ENCODE peak calls at places on chromosomes 1 and 21, in eight cellular contexts. G is stomach, K is heart left ventricle, Z is body of pancreas, J is adrenal gland, O is IMR-90, D is HCT116, F is right lobe of liver. V is an unnamed sample. For H3K36me3, the result is how much of the 10 kb centered on the place peaks cover.

GRCh38 chr1:198892065-198892464 is 253.2 kb downstream of the PTPRC start:
- DNase-seq in G (no peak), K (no peak), Z (no peak), J (no peak), O (peak), D (no peak), F (no peak), V (no peak)

GRCh38 chr1:5610432-5610831 is 381.8 kb downstream of the NPHP4 start:
- DNase-seq in G (no peak), K (no peak), Z (no peak), J (no peak), O (no peak), D (no peak), F (no peak), V (no peak)

GRCh38 chr1:180173952-180174351 is 19.3 kb downstream of the QSOX1 start:
- DNase-seq in G (peak), K (peak), Z (peak), J (peak), O (peak), D (no peak), F (no peak), V (peak)

GRCh38 chr1:238468068-238468467 is 577.3 kb upstream of the ZP4 start:
- DNase-seq in G (no peak), K (no peak), Z (no peak), J (no peak), O (peak), D (no peak), F (no peak), V (no peak)

GRCh38 chr1:232142403-232143314 is 487.3 kb downstream of the SIPA1L2 start:
- DNase-seq in G (no peak), K (peak), Z (no peak), J (peak), O (peak), D (no peak), F (no peak), V (peak)

GRCh38 chr1:41608242-41608641 is 123.8 kb upstream of the EDN2 start:
- DNase-seq in G (no peak), K (peak), Z (no peak), J (no peak), O (peak), D (no peak), F (no peak), V (no peak)

GRCh38 chr1:205600085-205600484 is 31.7 kb downstream of the ELK4 start:
- DNase-seq in G (no peak), K (no peak), Z (no peak), J (no peak), O (peak), D (no peak), F (no peak), V (no peak)

GRCh38 chr1:153538315-153538821 is 2.4 kb downstream of the S100A5 start:
- DNase-seq in G (peak), K (no peak), Z (peak), J (no peak), O (peak), D (no peak), F (no peak), V (no peak)

GRCh38 chr1:228176461-228177182 is 11.0 kb downstream of the IBA57 start:
- DNase-seq in G (no peak), K (peak), Z (no peak), J (no peak), O (no peak), D (no peak), F (no peak), V (no peak)

GRCh38 chr1:27868932-27869718 is 3.2 kb upstream of the THEMIS2 start:
- DNase-seq in G (no peak), K (peak), Z (peak), J (peak), O (no peak), D (no peak), F (no peak), V (no peak)

GRCh38 chr1:26025517-26025916 is 3.9 kb downstream of the EXTL1 start:
- DNase-seq in G (no peak), K (no peak), Z (no peak), J (no peak), O (no peak), D (no peak), F (no peak), V (no peak)

GRCh38 chr1:145859491-145860159 is 744 bp upstream of the PIAS3 start:
- DNase-seq in G (peak), K (peak), Z (peak), J (peak), O (peak), D (peak), F (peak), V (peak)

GRCh38 chr1:145857170-145857569 is 1.7 kb downstream of the PIAS3 start:
- DNase-seq in G (no peak), K (no peak), Z (no peak), J (no peak), O (no peak), D (no peak), F (no peak), V (no peak)

GRCh38 chr1:145858238-145858936 is 494 bp downstream of the PIAS3 start:
- DNase-seq in G (peak), K (peak), Z (peak), J (peak), O (peak), D (no peak), F (peak), V (peak)

GRCh38 chr1:145858937-145859490 is at the start of gene PIAS3:
- DNase-seq in G (peak), K (peak), Z (peak), J (peak), O (peak), D (peak), F (peak), V (peak)

DNA sequence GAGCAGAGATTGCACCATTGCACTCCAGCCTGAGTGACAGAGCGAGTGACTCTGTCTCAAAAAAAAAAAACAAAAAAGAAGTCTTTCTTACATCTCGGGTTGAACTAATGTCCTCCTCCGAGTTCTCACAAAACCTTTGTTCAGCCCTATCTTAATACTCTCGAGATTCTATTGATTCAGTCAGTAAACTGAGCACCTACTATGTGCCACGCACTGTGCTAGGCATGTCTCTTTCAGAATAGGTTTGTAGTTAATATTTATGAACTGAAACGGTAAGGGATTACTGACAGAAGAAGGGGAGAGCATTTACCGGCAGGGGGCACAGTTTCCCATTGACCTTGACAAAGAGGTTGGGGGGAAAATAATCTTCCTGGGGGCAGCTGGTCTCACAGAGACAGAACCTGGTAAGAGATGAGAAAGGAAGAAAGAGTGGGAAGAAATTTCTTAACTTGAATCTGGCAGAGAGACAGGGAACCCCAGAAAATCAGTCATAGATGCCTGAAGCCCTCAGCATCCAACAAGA is 3.4 kb downstream of the PIAS3 start:
- DNase-seq in G (no peak), K (no peak), Z (no peak), J (no peak), O (no peak), D (no peak), F (no peak), V (no peak)
- TF ChIP-seq CTCF in G (no peak), K (peak), Z (peak), J (no peak), O (no peak), D (peak), F (no peak), V (no peak)

GRCh38 chr1:10794724-10795304 is 1.6 kb downstream of the CASZ1 start:
- DNase-seq in G (no peak), K (peak), Z (peak), J (peak), O (no peak), D (no peak), F (peak), V (no peak)
- TF ChIP-seq POLR2A in G (no peak), K (no peak), Z (no peak), J (no peak), O (no peak), D (no peak), F (no peak), V (no peak)

GRCh38 chr21:31892686-31893085 is 19.9 kb downstream of the HUNK start:
- DNase-seq in G (no peak), K (no peak), Z (no peak), J (no peak), O (no peak), D (no peak), F (no peak), V (no peak)

GRCh38 chr21:31893841-31894240 is 21.0 kb downstream of the HUNK start:
- DNase-seq in G (no peak), K (no peak), Z (no peak), J (no peak), O (no peak), D (no peak), F (no peak), V (no peak)

GRCh38 chr21:31895069-31895851 is 22.4 kb downstream of the HUNK start:
- DNase-seq in G (no peak), K (no peak), Z (no peak), J (no peak), O (peak), D (no peak), F (no peak), V (no peak)

GRCh38 chr21:31897311-31897710 is 24.5 kb downstream of the HUNK start:
- DNase-seq in G (no peak), K (no peak), Z (no peak), J (no peak), O (peak), D (no peak), F (no peak), V (no peak)

GRCh38 chr21:31894441-31894840 is 21.6 kb downstream of the HUNK start:
- DNase-seq in G (no peak), K (no peak), Z (no peak), J (no peak), O (no peak), D (no peak), F (no peak), V (no peak)
- H3K36me3 ChIP-seq in G (under half), K (under half), Z (under half), J (under half), O (under half), D (under half), F (under half), V (under half)

DNA sequence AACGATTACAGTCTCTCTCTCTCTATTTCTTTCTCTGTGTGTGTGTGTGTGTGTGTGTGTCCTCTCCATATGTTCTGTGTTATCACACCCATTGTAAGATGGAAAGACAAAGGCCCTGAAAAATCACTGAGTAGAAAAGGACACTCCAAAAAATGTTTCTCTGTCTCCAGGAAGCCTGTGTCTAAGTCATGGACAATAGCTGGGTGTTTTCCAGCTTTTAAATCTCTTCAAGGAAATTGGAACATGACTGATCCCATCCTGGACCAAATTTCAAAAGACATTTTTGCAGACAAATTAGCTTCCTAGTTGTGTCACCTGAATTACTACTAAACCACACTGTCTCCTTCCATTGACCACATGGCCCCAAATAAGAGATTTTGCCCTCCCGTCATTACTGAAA is 31.0 kb upstream of the LMX1A start:
- DNase-seq in G (no peak), K (no peak), Z (no peak), J (no peak), O (no peak), D (no peak), F (no peak), V (no peak)
- TF ChIP-seq CTCF in G (no peak), K (no peak), Z (no peak), J (no peak), O (no peak), D (no peak), F (no peak), V (no peak)

V was measured in ovary.